ENCODE peak calls at places on chromosome 2, in seven cellular contexts. W is HT-29; N is HT1080; J is activated T-cell treated with anti-CD3 and anti-CD28 coated beads, Interleukin-2, amount 50 U/mL, for 72 hours; Q is NCI-H1092 treated with DMSO at 0.1 percent for 48 hours; Z is stimulated activated naive B cell treated with anti-CD40 and anti-IgM and Interleukin-4, amounts not matched to agents 10 μg/mL and 1 μg/mL and 100 μg/mL, for 72 hours; S is psoas muscle. H is an unnamed sample.

GRCh38 chr2:12213222-12213621 is 466.8 kb downstream of the LPIN1 start:
- DNase-seq in Q (no peak), J (no peak), W (no peak), S (no peak), Z (no peak), N (peak), H (no peak)

GRCh38 chr2:233142355-233142897 is 82.3 kb downstream of the INPP5D start:
- DNase-seq in Q (no peak), N (no peak), W (no peak), Z (peak), S (no peak), J (peak), H (no peak)

GRCh38 chr2:184654945-184655344 is 56.6 kb downstream of the ZNF804A start:
- DNase-seq in Z (no peak), S (no peak), Q (no peak), N (no peak), J (no peak), W (no peak), H (no peak)

GRCh38 chr2:72024451-72025175 is 123.0 kb downstream of the CYP26B1 start:
- DNase-seq in W (no peak), Z (no peak), J (no peak), N (no peak), S (no peak), Q (no peak), H (no peak)

GRCh38 chr2:202049092-202049728 is 15.6 kb downstream of the FZD7 start:
- DNase-seq in Z (no peak), Q (no peak), N (no peak), W (no peak), J (no peak), S (no peak), H (no peak)

GRCh38 chr2:39666489-39667141 is 898 bp downstream of the TMEM178A start:
- DNase-seq in S (no peak), Q (peak), Z (no peak), N (no peak), W (no peak), J (no peak), H (no peak)

GRCh38 chr2:197388866-197389587 is 45.8 kb downstream of the SF3B1 start:
- DNase-seq in N (no peak), W (no peak), J (no peak), S (no peak), Q (no peak), Z (no peak), H (no peak)

GRCh38 chr2:40147360-40147759 is 304.5 kb downstream of the SLC8A1 start:
- DNase-seq in Q (no peak), Z (no peak), W (no peak), S (no peak), N (no peak), J (no peak), H (no peak)

GRCh38 chr2:232454630-232455029 is 1.3 kb upstream of the ALPI start:
- DNase-seq in Q (no peak), W (no peak), N (no peak), S (no peak), Z (no peak), J (no peak), H (no peak)

GRCh38 chr2:151363709-151364108 is 6.3 kb downstream of the TNFAIP6 start:
- DNase-seq in S (no peak), W (no peak), Z (peak), Q (no peak), N (no peak), J (no peak), H (no peak)